ENCODE peak calls at places on chromosomes 5 and 9, in four cellular contexts. D is WTC11, G is K562, V is HepG2. I is an unnamed sample.

GRCh38 chr9:116152941-116153764 is 438 bp upstream of the PAPPA start:
- DNase-seq in D (peak; percentile 18), G (no peak), V (no peak), I (no peak)

GRCh38 chr9:96087669-96088299 is 212.3 kb downstream of the ERCC6L2 start:
- DNase-seq in G (no peak), V (no peak), D (peak; percentile 32), I (no peak)

GRCh38 chr5:68456756-68457217 is 241.2 kb downstream of the PIK3R1 start:
- DNase-seq in D (no peak), G (peak; percentile 62), V (peak; percentile 20), I (peak; percentile 29)

GRCh38 chr9:73565833-73566465 is 414.3 kb downstream of the ANXA1 start:
- DNase-seq in D (peak; percentile 57), V (peak; percentile 46), G (no peak), I (peak; percentile 11)

GRCh38 chr5:145101246-145101645 is 733.9 kb downstream of the PRELID2 start:
- DNase-seq in V (peak; percentile 2), G (no peak), D (no peak), I (peak; percentile 9)

GRCh38 chr9:137256362-137256761 is 1.2 kb downstream of the NELFB start:
- DNase-seq in D (no peak), G (no peak), V (no peak), I (no peak)

GRCh38 chr5:1337490-1338195 is 7.3 kb downstream of the CLPTM1L start:
- DNase-seq in V (no peak), G (no peak), D (no peak), I (no peak)

GRCh38 chr5:120873083-120873482 is 409.0 kb downstream of the PRR16 start:
- DNase-seq in V (no peak), D (no peak), G (no peak), I (no peak)

GRCh38 chr5:113806250-113806649 is 292.8 kb downstream of the YTHDC2 start:
- DNase-seq in V (no peak), G (no peak), D (no peak), I (no peak)

GRCh38 chr5:138890686-138891085 is 15.6 kb upstream of the LRRTM2 start:
- DNase-seq in D (no peak), V (no peak), G (no peak), I (no peak)

GRCh38 chr5:1470762-1471211 is 25.5 kb upstream of the SLC6A3 start:
- DNase-seq in G (no peak), V (peak; percentile 57), D (no peak), I (no peak)

GRCh38 chr5:68542207-68542606 is 326.7 kb downstream of the PIK3R1 start:
- DNase-seq in G (no peak), V (no peak), D (no peak), I (no peak)

DNA sequence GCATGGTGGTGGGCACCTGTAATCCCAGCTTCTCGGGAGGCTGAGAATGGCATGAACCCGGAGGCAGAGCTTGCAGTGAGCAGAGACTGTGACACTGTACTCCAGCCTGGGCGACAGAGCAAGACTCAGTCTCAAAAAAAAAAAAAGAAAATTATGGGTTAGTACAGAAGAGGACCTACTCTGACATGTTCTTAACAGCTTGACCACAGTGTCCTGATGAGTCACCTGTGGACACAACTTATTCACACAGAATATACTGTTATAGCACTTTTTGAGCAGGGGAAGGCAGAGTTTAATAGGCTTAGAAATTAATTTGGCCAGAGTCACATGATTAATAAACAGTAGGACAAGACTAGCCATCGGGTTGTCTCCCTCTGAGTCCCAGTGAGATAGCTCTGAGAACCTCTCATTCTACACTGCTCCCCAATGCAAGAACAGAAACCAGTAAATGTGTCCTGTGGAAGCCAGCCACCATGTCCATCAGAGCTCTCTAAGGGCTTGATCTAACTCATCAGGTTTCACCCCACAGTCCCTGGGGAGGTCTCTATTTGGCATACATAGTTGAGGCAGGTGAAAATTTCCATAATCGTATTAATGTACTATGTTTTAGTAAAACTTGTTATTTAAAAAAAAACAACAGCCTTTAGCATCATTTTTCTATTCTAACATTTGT is 1077.9 kb upstream of the C9orf72 start:
- DNase-seq in V (no peak), G (no peak), D (no peak), I (no peak)
- TF ChIP-seq ELF4 in V (no peak), G (no peak), D (no peak), I (no peak)

DNA sequence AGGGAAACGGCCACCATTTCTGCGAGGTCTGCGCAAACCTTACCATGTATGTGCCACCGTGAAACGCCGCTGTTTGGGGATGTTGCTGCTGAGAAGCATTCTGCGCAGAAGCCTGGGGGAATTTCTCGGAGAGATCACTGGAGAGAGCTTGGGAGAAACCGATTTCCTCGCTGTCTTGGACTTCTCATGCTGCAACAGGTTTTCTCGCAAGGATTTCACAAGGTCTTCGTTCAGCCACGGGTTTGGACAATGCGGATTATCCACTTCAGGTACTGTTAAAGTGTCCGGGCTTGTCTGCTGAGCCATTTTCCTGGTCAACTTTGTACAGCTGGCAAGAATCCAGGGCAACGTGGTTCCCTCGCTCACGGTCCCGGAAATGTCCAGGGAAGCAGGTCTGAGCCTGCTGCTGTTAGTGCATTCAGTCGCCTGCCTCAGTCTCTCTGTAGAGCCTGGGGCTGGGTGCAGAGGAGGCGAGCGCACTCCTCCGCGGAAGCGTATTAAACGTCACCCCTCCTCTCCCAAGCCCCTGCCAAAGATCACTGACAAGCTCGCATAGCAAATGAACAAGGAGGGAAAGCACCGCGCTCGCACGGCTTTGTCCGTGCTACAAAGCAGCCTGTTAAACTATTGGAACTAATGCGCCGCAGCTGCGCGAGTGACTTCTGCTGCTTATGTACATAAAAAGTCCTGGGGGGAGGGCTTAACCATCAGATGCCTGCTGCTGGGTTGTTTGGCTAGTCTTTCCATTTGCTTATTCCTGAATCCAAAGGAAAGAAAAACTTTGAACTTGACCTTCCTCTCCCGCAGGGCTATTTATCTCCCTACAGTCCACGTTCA is 125.1 kb downstream of the PDE4D start:
- DNase-seq in G (no peak), V (peak; percentile 77), D (peak; percentile 54), I (peak; percentile 63)
- TF ChIP-seq ELF4 in G (no peak), V (no peak), D (no peak), I (no peak)

GRCh38 chr9:108469654-108470053 is 386.1 kb downstream of the ACTL7B start:
- DNase-seq in V (no peak), G (no peak), D (no peak), I (no peak)
- TF ChIP-seq ELF4 in V (no peak), G (no peak), D (no peak), I (no peak)

GRCh38 chr9:37061763-37062162 is 27.7 kb upstream of the PAX5 start:
- DNase-seq in D (no peak), V (peak; percentile 7), G (no peak), I (no peak)
- TF ChIP-seq ELF4 in D (no peak), V (no peak), G (no peak), I (no peak)

GRCh38 chr5:35069188-35069587 is 21.4 kb upstream of the AGXT2 start:
- DNase-seq in D (no peak), G (no peak), V (no peak), I (no peak)

GRCh38 chr5:35061216-35061615 is 13.5 kb upstream of the AGXT2 start:
- DNase-seq in G (no peak), D (no peak), V (no peak), I (no peak)

GRCh38 chr5:35067985-35068384 is 20.2 kb upstream of the AGXT2 start:
- DNase-seq in G (no peak), D (no peak), V (no peak), I (no peak)

GRCh38 chr5:35063386-35063785 is 15.6 kb upstream of the AGXT2 start:
- DNase-seq in V (no peak), G (no peak), D (no peak), I (no peak)

DNA sequence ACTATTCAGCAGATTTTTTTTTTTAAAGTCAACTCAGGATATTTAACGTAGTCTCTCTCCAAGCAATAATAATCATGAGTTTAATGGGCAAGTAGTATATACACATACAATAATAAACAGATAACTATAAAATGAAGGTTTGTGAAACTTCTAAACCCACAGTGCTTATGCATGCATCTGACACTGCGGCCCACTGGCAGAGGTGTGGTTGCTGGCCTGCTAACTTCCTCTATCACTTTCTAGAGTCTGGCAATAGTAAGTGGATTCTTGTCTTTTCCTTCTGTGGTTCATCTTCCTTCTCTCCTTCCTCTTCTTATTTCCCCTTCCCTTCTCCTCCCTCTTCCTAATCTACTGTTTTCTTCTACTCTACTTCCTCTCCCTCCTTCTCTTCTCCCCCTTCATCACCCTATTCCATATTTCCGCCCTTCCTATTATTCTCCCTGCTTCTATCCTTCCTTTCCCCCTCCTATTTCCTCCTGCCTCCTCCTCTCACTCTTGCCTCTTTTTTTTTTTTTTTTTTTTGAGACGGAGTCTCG is 18.6 kb upstream of the AGXT2 start:
- DNase-seq in V (no peak), G (no peak), D (no peak), I (no peak)
- TF ChIP-seq ELF4 in V (no peak), G (no peak), D (no peak), I (no peak)

GRCh38 chr5:6573651-6574101 is 59.2 kb downstream of the NSUN2 start:
- DNase-seq in D (no peak), V (no peak), G (no peak), I (no peak)
- TF ChIP-seq ELF4 in D (no peak), V (no peak), G (no peak), I (no peak)

DNA sequence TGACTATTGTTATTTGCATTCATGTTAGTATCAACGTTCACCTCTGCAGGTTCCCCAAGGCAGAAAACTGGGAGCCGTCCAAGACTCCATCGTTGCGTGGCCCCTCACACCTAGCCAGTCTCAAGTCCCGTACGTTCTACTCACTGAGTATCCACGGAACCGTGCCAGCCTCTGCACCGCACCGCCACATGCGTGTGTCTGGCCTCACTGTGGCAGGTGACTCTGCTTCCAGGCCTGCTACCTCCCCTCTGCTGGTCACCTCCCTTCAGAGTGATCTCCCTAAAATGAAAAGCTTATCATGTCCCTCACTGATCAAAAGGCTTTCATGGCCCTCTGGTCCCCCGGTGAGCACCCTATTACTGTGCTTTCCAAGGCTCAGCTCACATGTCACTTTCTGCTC is 108.1 kb downstream of the GABBR2 start:
- DNase-seq in D (no peak), G (no peak), V (no peak), I (no peak)
- TF ChIP-seq ELF4 in D (no peak), G (no peak), V (no peak), I (no peak)

GRCh38 chr5:122097391-122097790 is 19.3 kb upstream of the LOX start:
- DNase-seq in V (no peak), G (no peak), D (no peak), I (no peak)

GRCh38 chr5:122105909-122106308 is 23.4 kb upstream of the ZNF474 start:
- DNase-seq in V (no peak), G (no peak), D (no peak), I (no peak)

GRCh38 chr5:122099060-122099790 is 21.2 kb upstream of the LOX start:
- DNase-seq in G (peak; percentile 57), V (no peak), D (no peak), I (no peak)

GRCh38 chr5:122102825-122103224 is 24.8 kb upstream of the LOX start:
- DNase-seq in G (no peak), D (no peak), V (no peak), I (no peak)

DNA sequence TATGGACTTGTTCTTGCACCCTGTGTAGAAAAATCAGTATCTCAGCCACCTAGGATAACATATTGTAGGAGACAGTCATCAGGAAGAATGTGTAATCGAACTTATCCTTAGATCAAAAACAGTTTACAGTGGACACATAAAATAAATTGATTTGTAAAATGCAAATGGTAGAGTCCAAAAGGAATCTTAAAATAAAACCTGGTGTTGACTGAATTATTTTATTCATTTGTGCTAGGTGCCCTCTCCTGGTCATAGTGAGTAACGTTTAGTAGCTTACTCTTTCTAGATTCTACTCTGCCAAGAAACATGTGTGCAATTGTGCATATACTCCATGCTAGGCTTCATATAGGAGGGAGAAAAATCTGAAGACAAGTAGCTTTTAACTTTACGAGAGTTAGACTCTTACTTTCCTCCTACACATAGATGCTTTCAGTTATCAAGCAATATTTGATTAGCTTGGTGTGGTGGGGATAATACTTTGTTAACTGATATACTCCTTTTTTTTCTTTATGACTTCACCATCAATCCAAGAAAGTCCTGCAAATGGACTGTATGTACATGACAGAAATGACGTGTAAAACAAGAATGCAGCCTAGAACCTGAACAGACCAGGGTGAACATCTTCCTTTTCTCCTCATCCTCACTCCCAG is 23.7 kb upstream of the LOX start:
- DNase-seq in G (peak; percentile 29), V (peak; percentile 23), D (no peak), I (peak; percentile 18)
- TF ChIP-seq ELF4 in G (no peak), V (no peak), D (no peak), I (no peak)